ENCODE peak calls at places on chromosomes 5 and 9, in five cellular contexts. One of them, this sample, is unnamed.

GRCh38 chr5:89582768-89583339 is 699.9 kb upstream of the MEF2C start:
- DNase-seq in EL: no peak
- DNase-seq in RWPE1: peak; percentile 19
- DNase-seq in CD8-positive, alpha-beta memory T cell: no peak
- DNase-seq in stimulated activated CD8-positive, alpha-beta memory T cell treated with anti-CD3 and anti-CD28 coated beads, Interleukin-7, amount 100 ng/mL, for 4 hours: no peak
- DNase-seq in this sample: no peak

GRCh38 chr5:65961644-65962043 is 35.3 kb downstream of the ERBIN start:
- DNase-seq in EL: peak; percentile 74
- DNase-seq in RWPE1: peak; percentile 50
- DNase-seq in CD8-positive, alpha-beta memory T cell: no peak
- DNase-seq in stimulated activated CD8-positive, alpha-beta memory T cell treated with anti-CD3 and anti-CD28 coated beads, Interleukin-7, amount 100 ng/mL, for 4 hours: peak; percentile 11
- DNase-seq in this sample: peak; percentile 33

GRCh38 chr9:15333376-15333881 is 26.4 kb upstream of the TTC39B start:
- DNase-seq in EL: no peak
- DNase-seq in RWPE1: no peak
- DNase-seq in CD8-positive, alpha-beta memory T cell: no peak
- DNase-seq in stimulated activated CD8-positive, alpha-beta memory T cell treated with anti-CD3 and anti-CD28 coated beads, Interleukin-7, amount 100 ng/mL, for 4 hours: no peak
- DNase-seq in this sample: no peak

GRCh38 chr9:137689745-137690529 is 71.1 kb downstream of the EHMT1 start:
- DNase-seq in EL: peak; percentile 50
- DNase-seq in RWPE1: no peak
- DNase-seq in CD8-positive, alpha-beta memory T cell: no peak
- DNase-seq in stimulated activated CD8-positive, alpha-beta memory T cell treated with anti-CD3 and anti-CD28 coated beads, Interleukin-7, amount 100 ng/mL, for 4 hours: no peak
- DNase-seq in this sample: no peak

GRCh38 chr9:123568691-123569342 is 212.8 kb downstream of the CRB2 start:
- DNase-seq in EL: peak; percentile 3
- DNase-seq in RWPE1: no peak
- DNase-seq in CD8-positive, alpha-beta memory T cell: no peak
- DNase-seq in stimulated activated CD8-positive, alpha-beta memory T cell treated with anti-CD3 and anti-CD28 coated beads, Interleukin-7, amount 100 ng/mL, for 4 hours: no peak
- DNase-seq in this sample: peak; percentile 32

GRCh38 chr9:16616686-16617085 is 253.8 kb downstream of the BNC2 start:
- DNase-seq in EL: no peak
- DNase-seq in RWPE1: no peak
- DNase-seq in CD8-positive, alpha-beta memory T cell: no peak
- DNase-seq in stimulated activated CD8-positive, alpha-beta memory T cell treated with anti-CD3 and anti-CD28 coated beads, Interleukin-7, amount 100 ng/mL, for 4 hours: no peak
- DNase-seq in this sample: no peak

GRCh38 chr5:107404595-107405366 is 266.0 kb downstream of the EFNA5 start:
- DNase-seq in EL: no peak
- DNase-seq in RWPE1: no peak
- DNase-seq in CD8-positive, alpha-beta memory T cell: no peak
- DNase-seq in stimulated activated CD8-positive, alpha-beta memory T cell treated with anti-CD3 and anti-CD28 coated beads, Interleukin-7, amount 100 ng/mL, for 4 hours: no peak
- DNase-seq in this sample: no peak

GRCh38 chr5:55071413-55071812 is 31.0 kb upstream of the GZMA start:
- DNase-seq in EL: no peak
- DNase-seq in RWPE1: no peak
- DNase-seq in CD8-positive, alpha-beta memory T cell: no peak
- DNase-seq in stimulated activated CD8-positive, alpha-beta memory T cell treated with anti-CD3 and anti-CD28 coated beads, Interleukin-7, amount 100 ng/mL, for 4 hours: no peak
- DNase-seq in this sample: no peak